ENCODE peak calls at places on chromosomes 12 and 14, in nine cellular contexts. J is right cardiac atrium; W is activated CD4-positive, alpha-beta T cell treated with anti-CD3 and anti-CD28 coated beads for 36 hours; O is ACHN; R is activated CD8-positive, alpha-beta memory T cell treated with anti-CD3 and anti-CD28 coated beads for 24 hours; M is left ventricle myocardium superior; B is H4; G is A172; H is RWPE2. F is an unnamed sample.

GRCh38 chr12:4997939-4998338 is 45.7 kb upstream of the KCNA5 start:
- DNase-seq in M (no peak), G (peak), J (no peak), O (peak), W (no peak), H (no peak), R (no peak), B (peak), F (peak)

GRCh38 chr12:39503445-39503844 is 60.5 kb upstream of the KIF21A start:
- DNase-seq in M (no peak), B (no peak), O (peak), R (no peak), H (no peak), J (no peak), G (peak), W (no peak), F (no peak)

GRCh38 chr12:52713960-52714886 is 10.9 kb upstream of the KRT77 start:
- DNase-seq in H (no peak), M (no peak), R (peak), B (no peak), G (no peak), J (no peak), W (peak), O (no peak), F (no peak)

GRCh38 chr12:58069268-58069967 is 128.1 kb downstream of the ATP23 start:
- DNase-seq in O (no peak), B (peak), W (no peak), M (no peak), R (no peak), G (no peak), J (no peak), H (no peak), F (no peak)

GRCh38 chr14:59265808-59266207 is 77.3 kb downstream of the DAAM1 start:
- DNase-seq in M (no peak), H (no peak), B (no peak), W (peak), R (no peak), O (no peak), J (no peak), G (no peak), F (no peak)

GRCh38 chr12:87509233-87509820 is 519.9 kb downstream of the C12orf50 start:
- DNase-seq in R (no peak), J (no peak), G (peak), W (no peak), O (peak), H (no peak), B (peak), M (no peak), F (no peak)

GRCh38 chr14:64410084-64410774 is 22.1 kb downstream of the MTHFD1 start:
- DNase-seq in B (peak), J (no peak), G (peak), H (no peak), O (peak), M (no peak), W (no peak), R (no peak), F (no peak)

GRCh38 chr14:31205681-31206535 is 1.7 kb downstream of the HECTD1 start:
- DNase-seq in J (no peak), G (peak), R (no peak), H (no peak), B (peak), O (peak), W (no peak), M (no peak), F (no peak)

GRCh38 chr12:7679251-7680045 is 13.7 kb upstream of the APOBEC1 start:
- DNase-seq in O (no peak), J (no peak), M (no peak), G (no peak), W (no peak), R (no peak), B (no peak), H (no peak), F (no peak)

GRCh38 chr14:38279556-38279955 is 23.7 kb upstream of the CLEC14A start:
- DNase-seq in R (no peak), G (no peak), J (no peak), W (no peak), O (no peak), M (no peak), H (no peak), B (no peak), F (no peak)

GRCh38 chr12:52091869-52092268 is 12.4 kb downstream of the SMIM41 start:
- DNase-seq in M (no peak), O (no peak), R (no peak), G (no peak), B (no peak), W (no peak), H (no peak), J (no peak), F (no peak)

GRCh38 chr12:107330901-107331431 is 237.6 kb upstream of the CRY1 start:
- DNase-seq in W (peak), R (no peak), M (no peak), H (no peak), G (no peak), J (no peak), O (no peak), B (no peak), F (no peak)

GRCh38 chr14:94681300-94682060 is 69.3 kb downstream of the SERPINA3 start:
- DNase-seq in W (peak), G (peak), J (no peak), H (peak), M (no peak), R (peak), B (peak), O (peak), F (no peak)

GRCh38 chr14:76876076-76876475 is 49.9 kb downstream of the LRRC74A start:
- DNase-seq in M (peak), W (peak), R (peak), G (peak), H (no peak), J (peak), B (peak), O (peak), F (no peak)

GRCh38 chr12:12718853-12719252 is 1.7 kb downstream of the CDKN1B start:
- DNase-seq in G (no peak), M (no peak), J (no peak), W (peak), H (no peak), O (peak), B (peak), R (no peak), F (no peak)

GRCh38 chr14:65019944-65020566 is 33.4 kb downstream of the FNTB start:
- DNase-seq in R (no peak), H (no peak), B (peak), M (no peak), J (peak), G (peak), W (no peak), O (peak), F (no peak)

GRCh38 chr14:35197015-35197414 is 74.7 kb downstream of the PRORP start:
- DNase-seq in O (no peak), B (no peak), R (no peak), J (no peak), H (no peak), G (peak), M (no peak), W (no peak), F (no peak)

GRCh38 chr12:45189766-45190403 is 26.0 kb upstream of the ANO6 start:
- DNase-seq in W (no peak), J (no peak), G (no peak), H (no peak), O (no peak), B (no peak), M (no peak), R (no peak), F (no peak)

GRCh38 chr12:52181757-52182156 is 10.1 kb downstream of the KRT80 start:
- DNase-seq in O (no peak), M (peak), G (peak), W (no peak), J (no peak), R (no peak), B (peak), H (no peak), F (no peak)

GRCh38 chr12:75979181-75979580 is 52.4 kb downstream of the PHLDA1 start:
- DNase-seq in O (peak), W (peak), M (no peak), B (peak), G (peak), J (no peak), H (no peak), R (no peak), F (no peak)

GRCh38 chr12:108305520-108305919 is 33.6 kb downstream of the CMKLR1 start:
- DNase-seq in W (peak), J (peak), M (peak), O (peak), H (no peak), R (no peak), B (peak), G (peak), F (peak)

GRCh38 chr12:106141452-106141851 is 2.7 kb upstream of the NUAK1 start:
- DNase-seq in M (no peak), G (no peak), B (no peak), W (no peak), J (no peak), R (no peak), H (no peak), O (no peak), F (no peak)

GRCh38 chr14:85165091-85165490 is 364.9 kb upstream of the FLRT2 start:
- DNase-seq in B (no peak), J (no peak), W (no peak), M (no peak), H (no peak), R (no peak), G (no peak), O (no peak), F (no peak)

GRCh38 chr14:90541076-90541634 is 144.3 kb downstream of the CALM1 start:
- DNase-seq in M (no peak), H (no peak), J (peak), G (no peak), O (no peak), B (no peak), W (no peak), R (no peak), F (no peak)

GRCh38 chr12:58583956-58584355 is 336.3 kb downstream of the LRIG3 start:
- DNase-seq in R (no peak), H (no peak), B (no peak), M (no peak), J (no peak), G (peak), O (no peak), W (no peak), F (no peak)

GRCh38 chr14:64722842-64723447 is 18.7 kb downstream of the PLEKHG3 start:
- DNase-seq in J (no peak), M (no peak), W (peak), O (no peak), G (no peak), H (peak), B (no peak), R (no peak), F (no peak)

GRCh38 chr12:9736931-9737705 is 4.2 kb upstream of the CLECL1 start:
- DNase-seq in M (no peak), G (no peak), J (no peak), W (no peak), B (no peak), R (no peak), H (no peak), O (no peak), F (no peak)

GRCh38 chr12:28583771-28584261 is 393.6 kb downstream of the CCDC91 start:
- DNase-seq in O (peak), M (no peak), G (peak), H (no peak), B (peak), W (no peak), J (no peak), R (no peak), F (no peak)

GRCh38 chr12:104793280-104793679 is 164.8 kb downstream of the SLC41A2 start:
- DNase-seq in M (no peak), B (peak), R (no peak), H (no peak), G (no peak), J (peak), W (no peak), O (peak), F (no peak)

GRCh38 chr14:89351364-89351957 is 65.6 kb downstream of the FOXN3 start:
- DNase-seq in R (peak), G (no peak), B (peak), W (peak), H (no peak), J (peak), O (no peak), M (no peak), F (no peak)

GRCh38 chr12:116370004-116370404 is 92.5 kb upstream of the MED13L start:
- DNase-seq in R (no peak), M (no peak), J (no peak), G (no peak), O (no peak), B (no peak), H (no peak), W (no peak), F (no peak)

GRCh38 chr12:121216102-121216501 is 6.2 kb downstream of the P2RX4 start:
- DNase-seq in G (no peak), R (no peak), J (no peak), O (no peak), H (no peak), M (no peak), W (no peak), B (no peak), F (no peak)

GRCh38 chr12:77615331-77615730 is 215.4 kb upstream of the NAV3 start:
- DNase-seq in O (peak), J (no peak), R (no peak), G (peak), H (no peak), W (no peak), B (peak), M (no peak), F (no peak)

GRCh38 chr14:24055971-24056799 is 4.4 kb downstream of the CARMIL3 start:
- DNase-seq in M (no peak), W (no peak), R (no peak), B (no peak), J (no peak), O (no peak), H (peak), G (no peak), F (no peak)

F was measured in thoracic aorta.